ENCODE peak calls at places on chromosomes 12 and 14, in four cellular contexts. V is thyroid gland, Y is stomach, E is HepG2. U is an unnamed sample.

GRCh38 chr12:28021704-28022103 is 49.2 kb upstream of the PTHLH start:
- DNase-seq in V (no peak), Y (no peak), E (peak), U (no peak)

GRCh38 chr14:55929136-55929535 is 189.1 kb upstream of the PELI2 start:
- DNase-seq in V (no peak), Y (no peak), E (no peak), U (no peak)

GRCh38 chr12:563250-563781 is 99.9 kb downstream of the NINJ2 start:
- DNase-seq in V (no peak), Y (no peak), E (no peak), U (no peak)

GRCh38 chr14:53461823-53462222 is 308.7 kb upstream of the DDHD1 start:
- DNase-seq in V (no peak), Y (no peak), E (no peak), U (no peak)

GRCh38 chr14:23375527-23376251 is 1.2 kb upstream of the CMTM5 start:
- DNase-seq in V (no peak), Y (no peak), E (no peak), U (no peak)

GRCh38 chr14:83255015-83255726 is 1721.5 kb upstream of the SEL1L start:
- DNase-seq in V (no peak), Y (no peak), E (no peak), U (no peak)

GRCh38 chr14:92969470-92970232 is 46.7 kb downstream of the CHGA start:
- DNase-seq in V (peak), Y (no peak), E (no peak), U (no peak)

GRCh38 chr14:40850191-40850590 is 756.5 kb upstream of the LRFN5 start:
- DNase-seq in V (no peak), Y (no peak), E (no peak), U (no peak)

GRCh38 chr14:49692895-49693737 is at the start of gene KLHDC1:
- DNase-seq in V (peak), Y (peak), E (peak), U (peak)

GRCh38 chr14:105605501-105606304 is 79.3 kb downstream of the TMEM121 start:
- DNase-seq in V (no peak), Y (no peak), E (no peak), U (no peak)

GRCh38 chr14:23929822-23930294 is 23.7 kb upstream of the DHRS4 start:
- DNase-seq in V (peak), Y (peak), E (peak), U (peak)

GRCh38 chr12:28893365-28893764 is 255.7 kb upstream of the FAR2 start:
- DNase-seq in V (no peak), Y (no peak), E (no peak), U (no peak)

GRCh38 chr14:100748403-100748802 is 21.7 kb downstream of the DLK1 start:
- DNase-seq in V (no peak), Y (no peak), E (no peak), U (no peak)

GRCh38 chr12:100926669-100927248 is 132.2 kb downstream of the ANO4 start:
- DNase-seq in V (no peak), Y (no peak), E (peak), U (peak)

GRCh38 chr14:25349269-25349668 is 299.3 kb upstream of the STXBP6 start:
- DNase-seq in V (no peak), Y (no peak), E (no peak), U (no peak)

GRCh38 chr14:35342160-35343010 is 50.2 kb downstream of the PSMA6 start:
- DNase-seq in V (peak), Y (peak), E (no peak), U (no peak)

GRCh38 chr12:46402451-46402850 is 29.9 kb upstream of the SLC38A2 start:
- DNase-seq in V (no peak), Y (no peak), E (no peak), U (peak)

GRCh38 chr12:31589896-31590729 is 823 bp downstream of the DENND5B start:
- DNase-seq in V (peak), Y (peak), E (peak), U (peak)

GRCh38 chr12:95545731-95546490 is 5.4 kb downstream of the USP44 start:
- DNase-seq in V (no peak), Y (no peak), E (no peak), U (no peak)

GRCh38 chr12:132018193-132018916 is 68.6 kb downstream of the EP400 start:
- DNase-seq in V (no peak), Y (no peak), E (no peak), U (no peak)

GRCh38 chr14:95260537-95261440 is 58.9 kb downstream of the CLMN start:
- DNase-seq in V (no peak), Y (no peak), E (no peak), U (no peak)

GRCh38 chr14:36880276-36880675 is 218.6 kb downstream of the PAX9 start:
- DNase-seq in V (no peak), Y (no peak), E (no peak), U (no peak)

GRCh38 chr12:113069149-113069548 is 12.6 kb downstream of the DTX1 start:
- DNase-seq in V (no peak), Y (no peak), E (no peak), U (no peak)

GRCh38 chr12:118061876-118062791 is 1.2 kb upstream of the WSB2 start:
- DNase-seq in V (peak), Y (peak), E (no peak), U (peak)

GRCh38 chr12:107399061-107399460 is 286.5 kb upstream of the PWP1 start:
- DNase-seq in V (peak), Y (no peak), E (no peak), U (no peak)

GRCh38 chr14:61388173-61388975 is 67.0 kb downstream of the PRKCH start:
- DNase-seq in V (no peak), Y (no peak), E (no peak), U (no peak)

GRCh38 chr14:59299731-59300130 is 111.3 kb downstream of the DAAM1 start:
- DNase-seq in V (peak), Y (no peak), E (no peak), U (no peak)

GRCh38 chr12:11152725-11153124 is 18.3 kb upstream of the SMIM10L1 start:
- DNase-seq in V (no peak), Y (no peak), E (no peak), U (no peak)

GRCh38 chr14:93980464-93981201 is 4.3 kb upstream of the ASB2 start:
- DNase-seq in V (no peak), Y (no peak), E (no peak), U (peak)

GRCh38 chr12:58616618-58617017 is 303.7 kb downstream of the LRIG3 start:
- DNase-seq in V (no peak), Y (no peak), E (no peak), U (no peak)

GRCh38 chr14:100165376-100165775 is 5.9 kb upstream of the DEGS2 start:
- DNase-seq in V (peak), Y (peak), E (no peak), U (peak)

GRCh38 chr12:113961921-113962710 is 4.0 kb downstream of the RBM19 start:
- DNase-seq in V (no peak), Y (no peak), E (peak), U (no peak)

GRCh38 chr12:15532364-15532977 is 210.2 kb downstream of the PTPRO start:
- DNase-seq in V (peak), Y (no peak), E (peak), U (peak)

GRCh38 chr14:49552630-49553029 is 33.5 kb downstream of the RPS29 start:
- DNase-seq in V (no peak), Y (no peak), E (no peak), U (no peak)

GRCh38 chr12:24742378-24742777 is 206.5 kb downstream of the BCAT1 start:
- DNase-seq in V (no peak), Y (no peak), E (no peak), U (peak)

GRCh38 chr12:25276199-25276937 is 25.6 kb upstream of the KRAS start:
- DNase-seq in V (peak), Y (peak), E (peak), U (peak)

GRCh38 chr14:65281991-65282908 is 130.3 kb upstream of the FUT8 start:
- DNase-seq in V (no peak), Y (no peak), E (no peak), U (no peak)

GRCh38 chr12:19129486-19130223 is at the start of gene PLEKHA5:
- DNase-seq in V (peak), Y (peak), E (peak), U (peak)

GRCh38 chr12:93441617-93442410 is at the start of gene UBE2N:
- DNase-seq in V (peak), Y (peak), E (peak), U (peak)
- TF ChIP-seq POLR2A in V (peak), Y (peak), E (peak), U (peak)

GRCh38 chr12:79415296-79415695 is 275.5 kb downstream of the PAWR start:
- DNase-seq in V (no peak), Y (no peak), E (no peak), U (no peak)
- H3K4me3 ChIP-seq in V (no peak), Y (no peak), E (no peak), U (no peak)

GRCh38 chr12:57604454-57605307 is at the start of gene DTX3:
- DNase-seq in V (peak), Y (no peak), E (no peak), U (no peak)
- TF ChIP-seq POLR2A in V (peak), Y (no peak), E (no peak), U (no peak)

GRCh38 chr14:89307409-89307808 is 109.6 kb downstream of the FOXN3 start:
- DNase-seq in V (no peak), Y (no peak), E (no peak), U (no peak)

GRCh38 chr14:89304972-89305703 is 111.9 kb downstream of the FOXN3 start:
- DNase-seq in V (no peak), Y (no peak), E (no peak), U (peak)

GRCh38 chr14:89302396-89302950 is 114.6 kb downstream of the FOXN3 start:
- DNase-seq in V (no peak), Y (no peak), E (no peak), U (no peak)

GRCh38 chr14:89299587-89299986 is 117.4 kb downstream of the FOXN3 start:
- DNase-seq in V (no peak), Y (no peak), E (no peak), U (no peak)

GRCh38 chr14:89303452-89304435 is 113.3 kb downstream of the FOXN3 start:
- DNase-seq in V (peak), Y (peak), E (peak), U (peak)
- H3K4me3 ChIP-seq in V (peak), Y (peak), E (no peak), U (no peak)

DNA sequence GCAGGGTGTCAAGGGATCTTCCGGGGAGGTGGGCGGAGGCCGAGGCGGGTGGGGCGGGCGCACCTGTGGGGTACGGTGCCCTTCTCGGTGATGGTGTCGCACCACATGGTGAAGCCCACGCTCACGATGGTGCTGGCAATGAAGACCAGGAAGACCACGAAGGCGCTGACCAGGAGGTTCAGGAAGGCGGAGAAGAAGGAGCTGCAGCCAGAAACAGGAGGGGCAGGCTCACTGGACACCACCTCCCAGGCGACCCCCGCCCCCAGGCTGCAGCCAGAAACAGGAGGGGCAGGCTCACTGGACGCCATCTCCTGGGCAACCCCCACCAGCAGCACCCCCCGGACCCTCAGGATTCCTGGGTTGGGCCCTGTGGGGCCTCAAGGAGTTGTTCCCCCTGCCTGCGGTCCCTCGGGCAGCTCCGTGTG is 7.6 kb downstream of the TMEM179 start:
- DNase-seq in V (no peak), Y (no peak), E (no peak), U (no peak)
- TF ChIP-seq POLR2A in V (no peak), Y (no peak), E (no peak), U (no peak)

GRCh38 chr12:56996793-56997545 is 9.4 kb downstream of the ZBTB39 start:
- DNase-seq in V (peak), Y (no peak), E (no peak), U (no peak)

GRCh38 chr12:56995201-56995929 is 11.0 kb downstream of the ZBTB39 start:
- DNase-seq in V (no peak), Y (no peak), E (no peak), U (no peak)

GRCh38 chr12:56994231-56994746 is 12.1 kb downstream of the ZBTB39 start:
- DNase-seq in V (no peak), Y (no peak), E (no peak), U (no peak)

GRCh38 chr12:56998316-56998715 is 8.0 kb downstream of the ZBTB39 start:
- DNase-seq in V (no peak), Y (no peak), E (no peak), U (no peak)

DNA sequence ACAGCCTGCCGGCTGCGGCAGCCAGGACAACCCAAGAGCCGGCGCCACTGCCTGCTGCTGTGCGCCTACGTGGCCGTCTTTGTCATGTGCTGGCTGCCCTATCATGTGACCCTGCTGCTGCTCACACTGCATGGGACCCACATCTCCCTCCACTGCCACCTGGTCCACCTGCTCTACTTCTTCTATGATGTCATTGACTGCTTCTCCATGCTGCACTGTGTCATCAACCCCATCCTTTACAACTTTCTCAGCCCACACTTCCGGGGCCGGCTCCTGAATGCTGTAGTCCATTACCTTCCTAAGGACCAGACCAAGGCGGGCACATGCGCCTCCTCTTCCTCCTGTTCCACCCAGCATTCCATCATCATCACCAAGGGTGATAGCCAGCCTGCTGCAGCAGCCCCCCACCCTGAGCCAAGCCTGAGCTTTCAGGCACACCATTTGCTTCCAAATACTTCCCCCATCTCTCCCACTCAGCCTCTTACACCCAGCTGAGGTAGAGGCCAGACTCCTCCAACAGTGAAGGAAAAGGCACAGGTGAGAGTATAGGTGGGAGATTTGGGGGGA is 10.3 kb downstream of the ZBTB39 start:
- DNase-seq in V (no peak), Y (no peak), E (no peak), U (no peak)
- H3K4me3 ChIP-seq in V (no peak), Y (no peak), E (no peak), U (no peak)

GRCh38 chr14:39432179-39432618 is at the start of gene FBXO33:
- DNase-seq in V (peak), Y (peak), E (peak), U (peak)
- TF ChIP-seq POLR2A in V (peak), Y (peak), E (no peak), U (no peak)

U was measured in transverse colon.